ENCODE peak calls at places on chromosomes 1 and 21, in six cellular contexts. One of them, this sample, is unnamed.

GRCh38 chr1:205284420-205285144 is 37.0 kb downstream of the NUAK2 start:
- DNase-seq in IMR-90: peak; percentile 99
- DNase-seq in SK-N-SH: peak; percentile 56
- DNase-seq in mesenchymal stem cell: peak; percentile 99
- DNase-seq in testis: peak; percentile 77
- DNase-seq in transverse colon: peak; percentile 85
- DNase-seq in this sample: peak; percentile 81

GRCh38 chr1:218874313-218874712 is 299.4 kb upstream of the LYPLAL1 start:
- DNase-seq in transverse colon: no peak
- DNase-seq in testis: no peak
- DNase-seq in mesenchymal stem cell: peak; percentile 85
- DNase-seq in SK-N-SH: no peak
- DNase-seq in IMR-90: peak; percentile 94
- DNase-seq in this sample: no peak

GRCh38 chr1:33268927-33269610 is 12.8 kb downstream of the ZNF362 start:
- DNase-seq in SK-N-SH: no peak
- DNase-seq in mesenchymal stem cell: no peak
- DNase-seq in testis: no peak
- DNase-seq in IMR-90: no peak
- DNase-seq in transverse colon: no peak
- DNase-seq in this sample: no peak

GRCh38 chr1:4700801-4701200 is 46.4 kb downstream of the AJAP1 start:
- DNase-seq in SK-N-SH: no peak
- DNase-seq in testis: no peak
- DNase-seq in IMR-90: no peak
- DNase-seq in transverse colon: no peak
- DNase-seq in mesenchymal stem cell: no peak
- DNase-seq in this sample: no peak

GRCh38 chr1:207644852-207645631 is at the start of gene CR1L:
- DNase-seq in mesenchymal stem cell: no peak
- DNase-seq in IMR-90: peak; percentile 27
- DNase-seq in testis: peak; percentile 87
- DNase-seq in transverse colon: peak; percentile 62
- DNase-seq in SK-N-SH: peak; percentile 83
- DNase-seq in this sample: peak; percentile 79

GRCh38 chr1:230857822-230858221 is 10.5 kb downstream of the C1orf198 start:
- DNase-seq in SK-N-SH: no peak
- DNase-seq in mesenchymal stem cell: peak; percentile 65
- DNase-seq in testis: no peak
- DNase-seq in IMR-90: peak; percentile 70
- DNase-seq in transverse colon: no peak
- DNase-seq in this sample: no peak

GRCh38 chr1:205026181-205026580 is 16.8 kb upstream of the CNTN2 start:
- DNase-seq in IMR-90: no peak
- DNase-seq in mesenchymal stem cell: no peak
- DNase-seq in transverse colon: no peak
- DNase-seq in testis: no peak
- DNase-seq in SK-N-SH: no peak
- DNase-seq in this sample: no peak

GRCh38 chr1:165773324-165773965 is 4.8 kb upstream of the TMCO1 start:
- DNase-seq in mesenchymal stem cell: peak; percentile 67
- DNase-seq in transverse colon: no peak
- DNase-seq in SK-N-SH: no peak
- DNase-seq in testis: no peak
- DNase-seq in IMR-90: peak; percentile 89
- DNase-seq in this sample: no peak

GRCh38 chr1:225767591-225768540 is 9.8 kb upstream of the SRP9 start:
- DNase-seq in SK-N-SH: no peak
- DNase-seq in testis: peak; percentile 89
- DNase-seq in transverse colon: peak; percentile 40
- DNase-seq in mesenchymal stem cell: peak; percentile 61
- DNase-seq in IMR-90: peak; percentile 56
- DNase-seq in this sample: peak; percentile 81

GRCh38 chr1:94259635-94260289 is 22.4 kb upstream of the ARHGAP29 start:
- DNase-seq in transverse colon: no peak
- DNase-seq in mesenchymal stem cell: no peak
- DNase-seq in SK-N-SH: no peak
- DNase-seq in testis: no peak
- DNase-seq in IMR-90: peak; percentile 31
- DNase-seq in this sample: no peak

GRCh38 chr1:65946376-65946775 is 153.7 kb downstream of the PDE4B start:
- DNase-seq in testis: no peak
- DNase-seq in transverse colon: no peak
- DNase-seq in SK-N-SH: no peak
- DNase-seq in IMR-90: no peak
- DNase-seq in mesenchymal stem cell: no peak
- DNase-seq in this sample: no peak

GRCh38 chr21:42579456-42580075 is 65.9 kb downstream of the SLC37A1 start:
- DNase-seq in testis: no peak
- DNase-seq in SK-N-SH: no peak
- DNase-seq in IMR-90: no peak
- DNase-seq in transverse colon: peak; percentile 8
- DNase-seq in mesenchymal stem cell: no peak
- DNase-seq in this sample: no peak

GRCh38 chr1:191022856-191023255 is 545.2 kb upstream of the BRINP3 start:
- DNase-seq in IMR-90: peak; percentile 57
- DNase-seq in mesenchymal stem cell: no peak
- DNase-seq in transverse colon: no peak
- DNase-seq in SK-N-SH: no peak
- DNase-seq in testis: no peak
- DNase-seq in this sample: no peak

GRCh38 chr1:175373786-175374623 is 181.4 kb upstream of the KIAA0040 start:
- DNase-seq in mesenchymal stem cell: peak; percentile 44
- DNase-seq in testis: peak; percentile 42
- DNase-seq in IMR-90: no peak
- DNase-seq in SK-N-SH: peak; percentile 77
- DNase-seq in transverse colon: no peak
- DNase-seq in this sample: no peak

GRCh38 chr1:114350731-114351445 is 160.1 kb downstream of the TRIM33 start:
- DNase-seq in mesenchymal stem cell: no peak
- DNase-seq in transverse colon: no peak
- DNase-seq in IMR-90: no peak
- DNase-seq in testis: no peak
- DNase-seq in SK-N-SH: no peak
- DNase-seq in this sample: no peak

GRCh38 chr1:42930178-42931107 is 28.2 kb downstream of the SLC2A1 start:
- DNase-seq in testis: no peak
- DNase-seq in transverse colon: no peak
- DNase-seq in IMR-90: no peak
- DNase-seq in SK-N-SH: no peak
- DNase-seq in mesenchymal stem cell: no peak
- DNase-seq in this sample: no peak

GRCh38 chr1:57131701-57132394 is 166.0 kb upstream of the C8B start:
- DNase-seq in mesenchymal stem cell: no peak
- DNase-seq in IMR-90: peak; percentile 30
- DNase-seq in SK-N-SH: no peak
- DNase-seq in transverse colon: no peak
- DNase-seq in testis: no peak
- DNase-seq in this sample: no peak

GRCh38 chr1:165369255-165369848 is 12.8 kb upstream of the LMX1A start:
- DNase-seq in SK-N-SH: peak; percentile 72
- DNase-seq in testis: peak; percentile 73
- DNase-seq in IMR-90: peak; percentile 21
- DNase-seq in transverse colon: peak; percentile 57
- DNase-seq in mesenchymal stem cell: peak; percentile 44
- DNase-seq in this sample: no peak

GRCh38 chr1:30263405-30263804 is 460.0 kb downstream of the MATN1 start:
- DNase-seq in testis: no peak
- DNase-seq in mesenchymal stem cell: no peak
- DNase-seq in SK-N-SH: no peak
- DNase-seq in IMR-90: no peak
- DNase-seq in transverse colon: no peak
- DNase-seq in this sample: no peak

GRCh38 chr21:22311741-22312462 is 1313.7 kb downstream of the NCAM2 start:
- DNase-seq in transverse colon: no peak
- DNase-seq in mesenchymal stem cell: no peak
- DNase-seq in testis: no peak
- DNase-seq in SK-N-SH: no peak
- DNase-seq in IMR-90: no peak
- DNase-seq in this sample: no peak

DNA sequence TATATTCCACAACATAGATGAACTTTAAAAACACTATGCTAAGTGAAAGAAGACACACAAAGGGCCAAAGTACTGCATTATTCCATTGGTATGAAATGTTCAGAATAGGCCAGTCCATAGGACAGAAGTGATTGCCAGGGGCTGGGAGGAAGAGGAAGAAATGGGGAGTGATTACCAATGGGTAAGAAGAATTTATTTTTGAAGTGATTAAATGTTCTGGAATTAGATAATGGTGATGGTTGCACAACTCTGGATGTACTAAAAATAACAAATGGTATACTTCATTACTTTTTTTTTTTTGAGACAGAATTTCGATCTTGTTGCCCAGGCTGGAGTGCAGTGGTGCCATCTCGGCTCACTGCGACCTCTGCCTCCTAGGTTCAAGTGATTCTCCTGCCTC is 61.7 kb downstream of the CHD5 start:
- DNase-seq in testis: no peak
- DNase-seq in IMR-90: peak; percentile 24
- DNase-seq in transverse colon: no peak
- DNase-seq in mesenchymal stem cell: no peak
- DNase-seq in SK-N-SH: no peak
- DNase-seq in this sample: no peak
- H3K4me3 ChIP-seq in testis: no peak overlapping the region
- H3K4me3 ChIP-seq in IMR-90: no peak overlapping the region
- H3K4me3 ChIP-seq in transverse colon: no peak overlapping the region
- H3K4me3 ChIP-seq in mesenchymal stem cell: no peak overlapping the region
- H3K4me3 ChIP-seq in SK-N-SH: no peak overlapping the region
- H3K4me3 ChIP-seq in this sample: no peak overlapping the region

GRCh38 chr1:241598234-241598633 is 41.9 kb downstream of the CHML start:
- DNase-seq in IMR-90: no peak
- DNase-seq in SK-N-SH: no peak
- DNase-seq in mesenchymal stem cell: no peak
- DNase-seq in transverse colon: no peak
- DNase-seq in testis: no peak
- DNase-seq in this sample: no peak

GRCh38 chr1:241603626-241604337 is 36.4 kb downstream of the CHML start:
- DNase-seq in SK-N-SH: no peak
- DNase-seq in IMR-90: peak; percentile 69
- DNase-seq in testis: peak; percentile 36
- DNase-seq in transverse colon: no peak
- DNase-seq in mesenchymal stem cell: no peak
- DNase-seq in this sample: no peak

GRCh38 chr1:241605146-241605805 is 34.9 kb downstream of the CHML start:
- DNase-seq in transverse colon: no peak
- DNase-seq in SK-N-SH: peak; percentile 17
- DNase-seq in IMR-90: no peak
- DNase-seq in testis: no peak
- DNase-seq in mesenchymal stem cell: peak; percentile 43
- DNase-seq in this sample: no peak

GRCh38 chr1:241596633-241597032 is 43.5 kb downstream of the CHML start:
- DNase-seq in mesenchymal stem cell: no peak
- DNase-seq in SK-N-SH: no peak
- DNase-seq in testis: no peak
- DNase-seq in transverse colon: no peak
- DNase-seq in IMR-90: no peak
- DNase-seq in this sample: no peak

GRCh38 chr1:241600496-241600901 is 39.7 kb downstream of the CHML start:
- DNase-seq in testis: no peak
- DNase-seq in SK-N-SH: no peak
- DNase-seq in transverse colon: no peak
- DNase-seq in IMR-90: peak; percentile 66
- DNase-seq in mesenchymal stem cell: peak; percentile 68
- DNase-seq in this sample: no peak
- H3K27ac ChIP-seq in testis: no peak overlapping the region
- H3K27ac ChIP-seq in SK-N-SH: peak overlapping the region; percentile 39
- H3K27ac ChIP-seq in transverse colon: no peak overlapping the region
- H3K27ac ChIP-seq in IMR-90: no peak overlapping the region
- H3K27ac ChIP-seq in mesenchymal stem cell: peak overlapping the region; percentile 6
- H3K27ac ChIP-seq in this sample: no peak overlapping the region

GRCh38 chr1:216184281-216184680 is 239.0 kb downstream of the USH2A start:
- DNase-seq in transverse colon: no peak
- DNase-seq in testis: no peak
- DNase-seq in IMR-90: peak; percentile 7
- DNase-seq in SK-N-SH: no peak
- DNase-seq in mesenchymal stem cell: peak; percentile 11
- DNase-seq in this sample: no peak

GRCh38 chr1:216181590-216181989 is 241.7 kb downstream of the USH2A start:
- DNase-seq in transverse colon: no peak
- DNase-seq in SK-N-SH: no peak
- DNase-seq in mesenchymal stem cell: no peak
- DNase-seq in IMR-90: no peak
- DNase-seq in testis: no peak
- DNase-seq in this sample: no peak

GRCh38 chr1:216183427-216183826 is 239.8 kb downstream of the USH2A start:
- DNase-seq in testis: no peak
- DNase-seq in SK-N-SH: no peak
- DNase-seq in transverse colon: no peak
- DNase-seq in IMR-90: peak; percentile 40
- DNase-seq in mesenchymal stem cell: peak; percentile 20
- DNase-seq in this sample: no peak

GRCh38 chr1:216186131-216186530 is 237.1 kb downstream of the USH2A start:
- DNase-seq in IMR-90: no peak
- DNase-seq in testis: no peak
- DNase-seq in SK-N-SH: no peak
- DNase-seq in mesenchymal stem cell: no peak
- DNase-seq in transverse colon: no peak
- DNase-seq in this sample: no peak

GRCh38 chr1:216183007-216183406 is 240.2 kb downstream of the USH2A start:
- DNase-seq in mesenchymal stem cell: peak; percentile 45
- DNase-seq in testis: no peak
- DNase-seq in transverse colon: no peak
- DNase-seq in SK-N-SH: no peak
- DNase-seq in IMR-90: peak; percentile 65
- DNase-seq in this sample: no peak
- H3K4me3 ChIP-seq in mesenchymal stem cell: no peak overlapping the region
- H3K4me3 ChIP-seq in testis: no peak overlapping the region
- H3K4me3 ChIP-seq in transverse colon: no peak overlapping the region
- H3K4me3 ChIP-seq in SK-N-SH: peak overlapping the region; percentile 22
- H3K4me3 ChIP-seq in IMR-90: no peak overlapping the region
- H3K4me3 ChIP-seq in this sample: no peak overlapping the region

GRCh38 chr1:23591460-23592208 is 32.3 kb upstream of the ID3 start:
- DNase-seq in IMR-90: peak; percentile 46
- DNase-seq in transverse colon: no peak
- DNase-seq in mesenchymal stem cell: peak; percentile 42
- DNase-seq in SK-N-SH: no peak
- DNase-seq in testis: no peak
- DNase-seq in this sample: no peak
- H3K27ac ChIP-seq in IMR-90: no peak overlapping the region
- H3K27ac ChIP-seq in transverse colon: no peak overlapping the region
- H3K27ac ChIP-seq in mesenchymal stem cell: no peak overlapping the region
- H3K27ac ChIP-seq in SK-N-SH: no peak overlapping the region
- H3K27ac ChIP-seq in testis: no peak overlapping the region
- H3K27ac ChIP-seq in this sample: no peak overlapping the region